ENCODE peak calls at places on chromosomes 12 and 14, in five cellular contexts. One of them, this sample, is unnamed.

GRCh38 chr12:93883436-93884154 is 206.4 kb downstream of the CRADD start:
- DNase-seq in fibroblast of the conjunctiva: no peak
- DNase-seq in gastrocnemius medialis: no peak
- DNase-seq in activated naive CD4-positive, alpha-beta T cell treated with anti-CD3 and anti-CD28 coated beads, Interleukin-2, amount 50 U/mL, for 16 hours: no peak
- DNase-seq in occipital lobe: no peak
- DNase-seq in this sample: no peak

GRCh38 chr12:89433634-89434033 is 81.3 kb upstream of the DUSP6 start:
- DNase-seq in fibroblast of the conjunctiva: no peak
- DNase-seq in gastrocnemius medialis: no peak
- DNase-seq in activated naive CD4-positive, alpha-beta T cell treated with anti-CD3 and anti-CD28 coated beads, Interleukin-2, amount 50 U/mL, for 16 hours: no peak
- DNase-seq in occipital lobe: no peak
- DNase-seq in this sample: no peak

GRCh38 chr12:13007496-13008233 is 7.6 kb upstream of the HEBP1 start:
- DNase-seq in fibroblast of the conjunctiva: no peak
- DNase-seq in gastrocnemius medialis: no peak
- DNase-seq in activated naive CD4-positive, alpha-beta T cell treated with anti-CD3 and anti-CD28 coated beads, Interleukin-2, amount 50 U/mL, for 16 hours: no peak
- DNase-seq in occipital lobe: no peak
- DNase-seq in this sample: no peak

GRCh38 chr14:63045234-63045611 is at the start of gene KCNH5:
- DNase-seq in fibroblast of the conjunctiva: no peak
- DNase-seq in gastrocnemius medialis: no peak
- DNase-seq in activated naive CD4-positive, alpha-beta T cell treated with anti-CD3 and anti-CD28 coated beads, Interleukin-2, amount 50 U/mL, for 16 hours: peak
- DNase-seq in occipital lobe: peak
- DNase-seq in this sample: peak

GRCh38 chr12:79662046-79662811 is 28.5 kb downstream of the PAWR start:
- DNase-seq in fibroblast of the conjunctiva: no peak
- DNase-seq in gastrocnemius medialis: no peak
- DNase-seq in activated naive CD4-positive, alpha-beta T cell treated with anti-CD3 and anti-CD28 coated beads, Interleukin-2, amount 50 U/mL, for 16 hours: no peak
- DNase-seq in occipital lobe: no peak
- DNase-seq in this sample: no peak

GRCh38 chr14:47959753-47960152 is 284.3 kb upstream of the MDGA2 start:
- DNase-seq in fibroblast of the conjunctiva: no peak
- DNase-seq in gastrocnemius medialis: no peak
- DNase-seq in activated naive CD4-positive, alpha-beta T cell treated with anti-CD3 and anti-CD28 coated beads, Interleukin-2, amount 50 U/mL, for 16 hours: no peak
- DNase-seq in occipital lobe: no peak
- DNase-seq in this sample: no peak

GRCh38 chr12:112354399-112354798 is 27.8 kb downstream of the HECTD4 start:
- DNase-seq in fibroblast of the conjunctiva: no peak
- DNase-seq in gastrocnemius medialis: no peak
- DNase-seq in activated naive CD4-positive, alpha-beta T cell treated with anti-CD3 and anti-CD28 coated beads, Interleukin-2, amount 50 U/mL, for 16 hours: no peak
- DNase-seq in occipital lobe: no peak
- DNase-seq in this sample: no peak

GRCh38 chr12:57810450-57810849 is 8.1 kb downstream of the AVIL start:
- DNase-seq in fibroblast of the conjunctiva: no peak
- DNase-seq in gastrocnemius medialis: no peak
- DNase-seq in activated naive CD4-positive, alpha-beta T cell treated with anti-CD3 and anti-CD28 coated beads, Interleukin-2, amount 50 U/mL, for 16 hours: no peak
- DNase-seq in occipital lobe: no peak
- DNase-seq in this sample: no peak

GRCh38 chr14:74898694-74899093 is 17.0 kb downstream of the DLST start:
- DNase-seq in fibroblast of the conjunctiva: no peak
- DNase-seq in gastrocnemius medialis: no peak
- DNase-seq in activated naive CD4-positive, alpha-beta T cell treated with anti-CD3 and anti-CD28 coated beads, Interleukin-2, amount 50 U/mL, for 16 hours: no peak
- DNase-seq in occipital lobe: no peak
- DNase-seq in this sample: no peak

GRCh38 chr12:49553512-49554088 is 14.3 kb downstream of the MCRS1 start:
- DNase-seq in fibroblast of the conjunctiva: no peak
- DNase-seq in gastrocnemius medialis: no peak
- DNase-seq in activated naive CD4-positive, alpha-beta T cell treated with anti-CD3 and anti-CD28 coated beads, Interleukin-2, amount 50 U/mL, for 16 hours: no peak
- DNase-seq in occipital lobe: no peak
- DNase-seq in this sample: no peak

GRCh38 chr14:44846232-44846824 is 115.4 kb downstream of the KLHL28 start:
- DNase-seq in fibroblast of the conjunctiva: peak
- DNase-seq in gastrocnemius medialis: no peak
- DNase-seq in activated naive CD4-positive, alpha-beta T cell treated with anti-CD3 and anti-CD28 coated beads, Interleukin-2, amount 50 U/mL, for 16 hours: no peak
- DNase-seq in occipital lobe: no peak
- DNase-seq in this sample: no peak

GRCh38 chr12:133106253-133106652 is 23.8 kb downstream of the ZNF891 start:
- DNase-seq in fibroblast of the conjunctiva: no peak
- DNase-seq in gastrocnemius medialis: no peak
- DNase-seq in activated naive CD4-positive, alpha-beta T cell treated with anti-CD3 and anti-CD28 coated beads, Interleukin-2, amount 50 U/mL, for 16 hours: no peak
- DNase-seq in occipital lobe: no peak
- DNase-seq in this sample: no peak

GRCh38 chr12:6635375-6635855 is 344 bp downstream of the LPAR5 start:
- DNase-seq in fibroblast of the conjunctiva: no peak
- DNase-seq in gastrocnemius medialis: no peak
- DNase-seq in activated naive CD4-positive, alpha-beta T cell treated with anti-CD3 and anti-CD28 coated beads, Interleukin-2, amount 50 U/mL, for 16 hours: peak
- DNase-seq in occipital lobe: no peak
- DNase-seq in this sample: no peak

GRCh38 chr14:60199321-60199720 is 34.1 kb upstream of the DHRS7 start:
- DNase-seq in fibroblast of the conjunctiva: no peak
- DNase-seq in gastrocnemius medialis: no peak
- DNase-seq in activated naive CD4-positive, alpha-beta T cell treated with anti-CD3 and anti-CD28 coated beads, Interleukin-2, amount 50 U/mL, for 16 hours: no peak
- DNase-seq in occipital lobe: no peak
- DNase-seq in this sample: no peak

GRCh38 chr12:71867131-71867530 is 27.6 kb downstream of the TBC1D15 start:
- DNase-seq in fibroblast of the conjunctiva: no peak
- DNase-seq in gastrocnemius medialis: no peak
- DNase-seq in activated naive CD4-positive, alpha-beta T cell treated with anti-CD3 and anti-CD28 coated beads, Interleukin-2, amount 50 U/mL, for 16 hours: no peak
- DNase-seq in occipital lobe: no peak
- DNase-seq in this sample: no peak

GRCh38 chr14:83044001-83044400 is 1510.3 kb upstream of the SEL1L start:
- DNase-seq in fibroblast of the conjunctiva: no peak
- DNase-seq in gastrocnemius medialis: no peak
- DNase-seq in activated naive CD4-positive, alpha-beta T cell treated with anti-CD3 and anti-CD28 coated beads, Interleukin-2, amount 50 U/mL, for 16 hours: no peak
- DNase-seq in occipital lobe: no peak
- DNase-seq in this sample: no peak

GRCh38 chr12:59230334-59230733 is 310.0 kb upstream of the LRIG3 start:
- DNase-seq in fibroblast of the conjunctiva: no peak
- DNase-seq in gastrocnemius medialis: no peak
- DNase-seq in activated naive CD4-positive, alpha-beta T cell treated with anti-CD3 and anti-CD28 coated beads, Interleukin-2, amount 50 U/mL, for 16 hours: no peak
- DNase-seq in occipital lobe: no peak
- DNase-seq in this sample: no peak

GRCh38 chr14:87643005-87643404 is 350.0 kb downstream of the GALC start:
- DNase-seq in fibroblast of the conjunctiva: no peak
- DNase-seq in gastrocnemius medialis: no peak
- DNase-seq in activated naive CD4-positive, alpha-beta T cell treated with anti-CD3 and anti-CD28 coated beads, Interleukin-2, amount 50 U/mL, for 16 hours: no peak
- DNase-seq in occipital lobe: peak
- DNase-seq in this sample: no peak

GRCh38 chr12:59444932-59445331 is 150.9 kb upstream of the SLC16A7 start:
- DNase-seq in fibroblast of the conjunctiva: no peak
- DNase-seq in gastrocnemius medialis: no peak
- DNase-seq in activated naive CD4-positive, alpha-beta T cell treated with anti-CD3 and anti-CD28 coated beads, Interleukin-2, amount 50 U/mL, for 16 hours: peak
- DNase-seq in occipital lobe: no peak
- DNase-seq in this sample: no peak

GRCh38 chr12:43336962-43337555 is 214.9 kb downstream of the ADAMTS20 start:
- DNase-seq in fibroblast of the conjunctiva: peak
- DNase-seq in gastrocnemius medialis: no peak
- DNase-seq in activated naive CD4-positive, alpha-beta T cell treated with anti-CD3 and anti-CD28 coated beads, Interleukin-2, amount 50 U/mL, for 16 hours: no peak
- DNase-seq in occipital lobe: no peak
- DNase-seq in this sample: no peak

GRCh38 chr12:26691234-26691970 is 141.6 kb downstream of the ITPR2 start:
- DNase-seq in fibroblast of the conjunctiva: peak
- DNase-seq in gastrocnemius medialis: no peak
- DNase-seq in activated naive CD4-positive, alpha-beta T cell treated with anti-CD3 and anti-CD28 coated beads, Interleukin-2, amount 50 U/mL, for 16 hours: no peak
- DNase-seq in occipital lobe: peak
- DNase-seq in this sample: no peak

GRCh38 chr12:40911676-40912075 is 219.4 kb downstream of the CNTN1 start:
- DNase-seq in fibroblast of the conjunctiva: no peak
- DNase-seq in gastrocnemius medialis: no peak
- DNase-seq in activated naive CD4-positive, alpha-beta T cell treated with anti-CD3 and anti-CD28 coated beads, Interleukin-2, amount 50 U/mL, for 16 hours: no peak
- DNase-seq in occipital lobe: no peak
- DNase-seq in this sample: no peak

GRCh38 chr12:28710882-28711281 is 438.2 kb upstream of the FAR2 start:
- DNase-seq in fibroblast of the conjunctiva: peak
- DNase-seq in gastrocnemius medialis: no peak
- DNase-seq in activated naive CD4-positive, alpha-beta T cell treated with anti-CD3 and anti-CD28 coated beads, Interleukin-2, amount 50 U/mL, for 16 hours: no peak
- DNase-seq in occipital lobe: no peak
- DNase-seq in this sample: no peak

GRCh38 chr14:104694475-104694950 is 5.1 kb downstream of the INF2 start:
- DNase-seq in fibroblast of the conjunctiva: no peak
- DNase-seq in gastrocnemius medialis: no peak
- DNase-seq in activated naive CD4-positive, alpha-beta T cell treated with anti-CD3 and anti-CD28 coated beads, Interleukin-2, amount 50 U/mL, for 16 hours: no peak
- DNase-seq in occipital lobe: peak
- DNase-seq in this sample: peak

GRCh38 chr14:104734991-104735779 is 11.2 kb downstream of the ADSS1 start:
- DNase-seq in fibroblast of the conjunctiva: no peak
- DNase-seq in gastrocnemius medialis: peak
- DNase-seq in activated naive CD4-positive, alpha-beta T cell treated with anti-CD3 and anti-CD28 coated beads, Interleukin-2, amount 50 U/mL, for 16 hours: no peak
- DNase-seq in occipital lobe: no peak
- DNase-seq in this sample: no peak

GRCh38 chr14:80609055-80609454 is 332.5 kb downstream of the CEP128 start:
- DNase-seq in fibroblast of the conjunctiva: no peak
- DNase-seq in gastrocnemius medialis: no peak
- DNase-seq in activated naive CD4-positive, alpha-beta T cell treated with anti-CD3 and anti-CD28 coated beads, Interleukin-2, amount 50 U/mL, for 16 hours: no peak
- DNase-seq in occipital lobe: no peak
- DNase-seq in this sample: no peak

GRCh38 chr12:110249105-110249504 is 31.9 kb upstream of the ATP2A2 start:
- DNase-seq in fibroblast of the conjunctiva: no peak
- DNase-seq in gastrocnemius medialis: peak
- DNase-seq in activated naive CD4-positive, alpha-beta T cell treated with anti-CD3 and anti-CD28 coated beads, Interleukin-2, amount 50 U/mL, for 16 hours: no peak
- DNase-seq in occipital lobe: no peak
- DNase-seq in this sample: no peak

GRCh38 chr12:121926874-121927706 is 8.7 kb downstream of the CFAP251 start:
- DNase-seq in fibroblast of the conjunctiva: no peak
- DNase-seq in gastrocnemius medialis: no peak
- DNase-seq in activated naive CD4-positive, alpha-beta T cell treated with anti-CD3 and anti-CD28 coated beads, Interleukin-2, amount 50 U/mL, for 16 hours: no peak
- DNase-seq in occipital lobe: no peak
- DNase-seq in this sample: no peak

GRCh38 chr12:32025906-32026305 is 66.7 kb downstream of the RESF1 start:
- DNase-seq in fibroblast of the conjunctiva: no peak
- DNase-seq in gastrocnemius medialis: no peak
- DNase-seq in activated naive CD4-positive, alpha-beta T cell treated with anti-CD3 and anti-CD28 coated beads, Interleukin-2, amount 50 U/mL, for 16 hours: peak
- DNase-seq in occipital lobe: no peak
- DNase-seq in this sample: no peak

GRCh38 chr14:37778135-37778943 is 182.9 kb downstream of the TTC6 start:
- DNase-seq in fibroblast of the conjunctiva: no peak
- DNase-seq in gastrocnemius medialis: no peak
- DNase-seq in activated naive CD4-positive, alpha-beta T cell treated with anti-CD3 and anti-CD28 coated beads, Interleukin-2, amount 50 U/mL, for 16 hours: no peak
- DNase-seq in occipital lobe: no peak
- DNase-seq in this sample: no peak

GRCh38 chr12:67697443-67697842 is 48.9 kb downstream of the DYRK2 start:
- DNase-seq in fibroblast of the conjunctiva: no peak
- DNase-seq in gastrocnemius medialis: no peak
- DNase-seq in activated naive CD4-positive, alpha-beta T cell treated with anti-CD3 and anti-CD28 coated beads, Interleukin-2, amount 50 U/mL, for 16 hours: no peak
- DNase-seq in occipital lobe: no peak
- DNase-seq in this sample: no peak

GRCh38 chr12:131363416-131363815 is 347.5 kb upstream of the SFSWAP start:
- DNase-seq in fibroblast of the conjunctiva: no peak
- DNase-seq in gastrocnemius medialis: no peak
- DNase-seq in activated naive CD4-positive, alpha-beta T cell treated with anti-CD3 and anti-CD28 coated beads, Interleukin-2, amount 50 U/mL, for 16 hours: no peak
- DNase-seq in occipital lobe: no peak
- DNase-seq in this sample: no peak

GRCh38 chr12:44157359-44157758 is 321.5 kb downstream of the TMEM117 start:
- DNase-seq in fibroblast of the conjunctiva: no peak
- DNase-seq in gastrocnemius medialis: no peak
- DNase-seq in activated naive CD4-positive, alpha-beta T cell treated with anti-CD3 and anti-CD28 coated beads, Interleukin-2, amount 50 U/mL, for 16 hours: no peak
- DNase-seq in occipital lobe: no peak
- DNase-seq in this sample: no peak

This sample was measured in hypothalamus.